ENCODE peak calls at places on chromosome 17, in seven cellular contexts. U is A172, X is NCI-H2081 treated with DMSO at 0.1 percent for 48 hours, L is PC-9, P is RPMI8226, B is tibial nerve, K is posterior cingulate gyrus. Q is an unnamed sample.

GRCh38 chr17:44901323-44901965 is 2.2 kb upstream of the EFTUD2 start:
- DNase-seq in B (no peak), L (peak; percentile 44), U (peak; percentile 92), X (no peak), P (no peak), K (no peak), Q (no peak)

GRCh38 chr17:55577687-55578086 is 66.4 kb upstream of the SMIM36 start:
- DNase-seq in K (peak; percentile 63), P (peak; percentile 32), X (no peak), U (peak; percentile 51), B (peak; percentile 28), L (no peak), Q (no peak)

GRCh38 chr17:64457156-64457555 is 8.2 kb downstream of the MILR1 start:
- DNase-seq in X (no peak), P (no peak), L (no peak), B (no peak), U (no peak), K (no peak), Q (no peak)

GRCh38 chr17:79217473-79218135 is 143.0 kb downstream of the ENGASE start:
- DNase-seq in U (no peak), K (peak; percentile 75), P (no peak), B (no peak), X (no peak), L (no peak), Q (no peak)

GRCh38 chr17:53736516-53737274 is 86.0 kb upstream of the KIF2B start:
- DNase-seq in X (no peak), U (no peak), K (no peak), B (no peak), P (no peak), L (no peak), Q (no peak)

GRCh38 chr17:3575506-3575905 is 17.9 kb upstream of the TRPV3 start:
- DNase-seq in P (no peak), U (peak; percentile 82), K (no peak), B (no peak), X (no peak), L (no peak), Q (no peak)

GRCh38 chr17:35726609-35727460 is 4.6 kb upstream of the RASL10B start:
- DNase-seq in K (peak; percentile 87), P (peak; percentile 82), B (peak; percentile 53), U (peak; percentile 70), X (no peak), L (peak; percentile 74), Q (peak; percentile 34)

GRCh38 chr17:43579570-43580140 is 33.5 kb upstream of the ETV4 start:
- DNase-seq in X (no peak), B (no peak), L (peak; percentile 58), K (no peak), U (peak; percentile 86), P (no peak), Q (no peak)

Q was measured in OCI-LY7.